ENCODE peak calls at places on chromosomes 12 and 14, in seven cellular contexts. B is colonic mucosa, T is PC-3, S is WERI-Rb-1, H is heart right ventricle, Z is ascending aorta, W is stomach. J is an unnamed sample. For H3K36me3, the result is how much of the 10 kb centered on the place peaks cover.

GRCh38 chr12:40946612-40947194 is 241.4 kb upstream of the PDZRN4 start:
- DNase-seq in B (no peak), T (peak), S (no peak), H (no peak), Z (no peak), W (no peak), J (no peak)

GRCh38 chr12:38588618-38589309 is 272.2 kb downstream of the ALG10B start:
- DNase-seq in B (no peak), T (no peak), S (no peak), H (no peak), Z (no peak), W (no peak), J (no peak)

GRCh38 chr12:119154435-119154818 is 24.3 kb upstream of the HSPB8 start:
- DNase-seq in B (no peak), T (peak), S (peak), H (no peak), Z (no peak), W (no peak), J (peak)

GRCh38 chr12:75644472-75645072 is 133.2 kb upstream of the KRR1 start:
- DNase-seq in B (no peak), T (no peak), S (no peak), H (no peak), Z (no peak), W (no peak), J (no peak)

GRCh38 chr14:76514599-76514998 is 138.7 kb downstream of the ESRRB start:
- DNase-seq in B (no peak), T (peak), S (peak), H (no peak), Z (no peak), W (no peak), J (no peak)

GRCh38 chr14:92780444-92780843 is 13.7 kb upstream of the GOLGA5 start:
- DNase-seq in B (no peak), T (peak), S (no peak), H (no peak), Z (no peak), W (no peak), J (no peak)

GRCh38 chr12:38053655-38054464 is 262.7 kb upstream of the ALG10B start:
- DNase-seq in B (peak), T (peak), S (peak), H (no peak), Z (no peak), W (peak), J (no peak)

GRCh38 chr12:79255326-79255725 is 390.8 kb downstream of the SYT1 start:
- DNase-seq in B (no peak), T (peak), S (no peak), H (no peak), Z (no peak), W (no peak), J (no peak)

GRCh38 chr12:12807970-12808702 is 5.0 kb upstream of the DDX47 start:
- DNase-seq in B (no peak), T (peak), S (no peak), H (peak), Z (peak), W (peak), J (peak)

GRCh38 chr12:114685869-114686268 is 1.9 kb upstream of the TBX3 start:
- DNase-seq in B (no peak), T (no peak), S (no peak), H (no peak), Z (no peak), W (no peak), J (no peak)

GRCh38 chr12:95766356-95767019 is 24.1 kb downstream of the NTN4 start:
- DNase-seq in B (no peak), T (no peak), S (no peak), H (no peak), Z (no peak), W (no peak), J (no peak)

GRCh38 chr14:34137001-34137400 is 186.1 kb upstream of the EGLN3 start:
- DNase-seq in B (no peak), T (no peak), S (no peak), H (no peak), Z (no peak), W (no peak), J (no peak)

GRCh38 chr12:40602562-40602961 is 89.7 kb upstream of the CNTN1 start:
- DNase-seq in B (no peak), T (no peak), S (no peak), H (no peak), Z (no peak), W (no peak), J (no peak)

GRCh38 chr12:24922109-24922508 is 26.8 kb downstream of the BCAT1 start:
- DNase-seq in B (no peak), T (no peak), S (no peak), H (no peak), Z (no peak), W (no peak), J (no peak)

GRCh38 chr12:51326762-51327439 is 2.9 kb upstream of the BIN2 start:
- DNase-seq in B (no peak), T (peak), S (no peak), H (no peak), Z (no peak), W (no peak), J (no peak)

GRCh38 chr14:94748667-94749347 is 21.1 kb downstream of the GSC start:
- DNase-seq in B (no peak), T (peak), S (peak), H (no peak), Z (no peak), W (peak), J (no peak)

GRCh38 chr12:113237748-113238147 is 16.5 kb downstream of the TPCN1 start:
- DNase-seq in B (peak), T (no peak), S (no peak), H (no peak), Z (peak), W (peak), J (no peak)
- H3K27ac ChIP-seq in B (peak), T (peak), S (no peak), H (peak), Z (peak), W (no peak), J (peak)

DNA sequence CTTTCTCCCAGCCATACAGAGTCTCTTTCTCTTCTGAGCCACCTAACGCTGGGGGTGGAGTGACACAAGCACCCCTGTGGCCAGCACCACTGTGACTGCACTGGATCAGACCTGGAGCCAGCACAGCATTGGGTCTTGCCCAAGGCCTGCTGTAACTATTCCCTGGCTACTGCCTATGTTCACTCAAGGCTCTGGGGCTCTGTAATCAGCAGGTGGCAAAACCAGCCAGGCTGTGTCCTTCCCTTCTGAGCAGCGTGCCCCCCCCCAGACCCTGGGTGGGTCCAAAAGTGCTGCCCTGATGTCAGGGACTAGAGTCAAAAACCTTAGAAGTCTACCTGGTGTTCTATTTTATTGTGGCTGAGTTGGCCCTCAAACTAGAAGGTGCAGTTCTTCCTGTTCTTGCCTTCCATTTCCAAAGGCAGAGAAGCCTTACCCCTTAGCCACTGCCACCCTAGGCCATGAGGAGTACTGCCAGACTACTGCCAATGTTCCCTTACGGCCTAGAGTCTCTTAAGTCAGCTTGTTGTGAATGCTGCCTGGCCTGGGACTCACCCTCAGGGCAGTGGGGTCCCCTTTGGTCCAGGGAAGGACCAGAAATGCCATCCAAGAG is 49.9 kb downstream of the PELI2 start:
- DNase-seq in B (no peak), T (no peak), S (no peak), H (no peak), Z (no peak), W (no peak), J (no peak)
- H3K36me3 ChIP-seq in B (under half), T (under half), S (under half), H (under half), Z (under half), W (under half), J (under half)

GRCh38 chr14:60215520-60216195 is 33.4 kb upstream of the PPM1A start:
- DNase-seq in B (no peak), T (no peak), S (no peak), H (no peak), Z (no peak), W (no peak), J (no peak)
- H3K27ac ChIP-seq in B (peak), T (no peak), S (no peak), H (peak), Z (no peak), W (no peak), J (peak)

GRCh38 chr14:77574446-77575125 is 41.9 kb downstream of the SPTLC2 start:
- DNase-seq in B (no peak), T (no peak), S (no peak), H (no peak), Z (no peak), W (no peak), J (no peak)

GRCh38 chr14:77565289-77566081 is 51.0 kb downstream of the SPTLC2 start:
- DNase-seq in B (no peak), T (no peak), S (no peak), H (no peak), Z (no peak), W (no peak), J (no peak)

GRCh38 chr14:77573964-77574363 is 42.5 kb downstream of the SPTLC2 start:
- DNase-seq in B (no peak), T (no peak), S (no peak), H (no peak), Z (no peak), W (no peak), J (no peak)

DNA sequence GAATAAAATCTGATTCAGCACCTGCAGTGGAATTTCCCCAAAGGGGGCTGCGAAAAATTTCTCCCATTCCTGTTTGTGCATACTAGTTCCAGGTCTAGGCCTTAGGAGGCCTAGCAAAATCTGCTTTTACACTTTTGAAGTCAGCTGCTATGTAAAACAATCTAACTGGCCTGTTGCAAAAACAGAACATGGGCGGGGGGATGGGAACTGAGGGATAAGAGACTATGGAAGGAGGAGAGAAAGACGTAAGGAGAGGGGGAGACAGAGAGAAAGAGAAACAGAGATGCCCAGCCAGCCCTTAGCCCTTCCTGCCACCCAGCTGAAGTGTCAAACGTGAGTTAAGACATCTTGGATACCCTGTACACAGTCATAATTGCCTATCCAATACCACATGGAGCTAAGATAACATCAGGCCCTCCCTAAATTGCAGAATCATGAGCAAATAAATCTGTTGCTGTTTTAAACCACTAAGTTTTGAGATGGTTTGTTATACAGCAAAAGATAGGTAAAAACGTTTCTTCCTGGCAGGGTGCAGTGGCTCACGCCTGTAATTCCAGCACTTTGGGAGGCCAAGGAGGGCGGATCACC is 45.6 kb downstream of the SPTLC2 start:
- DNase-seq in B (no peak), T (no peak), S (no peak), H (no peak), Z (no peak), W (no peak), J (no peak)
- H3K36me3 ChIP-seq in B (under half), T (under half), S (under half), H (under half), Z (under half), W (half or more), J (under half)

DNA sequence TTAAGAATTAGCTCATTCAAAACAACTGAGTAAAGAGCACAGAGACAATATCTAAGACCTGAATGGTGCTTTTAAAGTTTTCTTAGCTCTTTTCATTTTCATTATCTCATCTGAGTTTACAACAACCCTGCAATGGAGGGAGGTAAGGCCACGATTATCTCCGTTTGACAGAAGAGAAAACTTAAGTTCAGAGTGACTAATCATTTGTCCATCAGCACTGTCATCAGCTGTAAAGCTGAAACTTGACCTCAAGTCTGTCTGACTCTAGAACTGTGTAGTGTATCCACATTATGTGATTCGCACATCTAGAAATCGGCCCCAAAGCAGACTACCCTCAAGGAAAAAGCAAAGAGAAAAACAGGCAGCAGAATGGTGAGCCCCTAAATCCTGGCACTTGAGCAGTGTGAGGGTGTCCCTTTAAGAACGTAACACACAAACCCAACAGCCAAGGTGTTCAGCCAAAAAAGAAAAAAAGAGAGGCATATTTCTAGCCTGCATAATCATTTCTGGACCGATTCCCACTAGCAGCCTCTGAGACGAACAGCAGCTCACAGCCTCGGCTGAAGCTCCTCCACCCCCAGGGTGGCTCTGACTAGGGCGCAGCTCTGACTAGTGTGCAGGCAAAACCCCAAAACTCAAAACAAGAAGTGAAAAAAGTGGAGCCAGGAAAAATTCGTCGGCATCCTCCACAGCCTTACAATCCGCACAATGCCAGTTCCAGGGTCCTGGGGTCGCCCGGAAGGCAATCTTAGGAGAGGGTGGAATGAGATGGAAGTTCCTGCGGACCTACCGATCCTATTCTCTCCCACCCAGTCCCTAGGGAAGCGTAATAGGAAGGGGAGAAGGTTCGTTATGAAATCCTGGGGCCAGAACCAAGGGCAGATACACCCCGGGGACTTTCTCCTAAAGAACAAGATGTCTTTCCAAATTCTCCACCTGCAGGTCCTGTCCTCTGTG is 1.5 kb downstream of the STXBP6 start:
- DNase-seq in B (peak), T (peak), S (no peak), H (peak), Z (peak), W (peak), J (peak)
- H3K27ac ChIP-seq in B (peak), T (no peak), S (no peak), H (peak), Z (no peak), W (peak), J (peak)

DNA sequence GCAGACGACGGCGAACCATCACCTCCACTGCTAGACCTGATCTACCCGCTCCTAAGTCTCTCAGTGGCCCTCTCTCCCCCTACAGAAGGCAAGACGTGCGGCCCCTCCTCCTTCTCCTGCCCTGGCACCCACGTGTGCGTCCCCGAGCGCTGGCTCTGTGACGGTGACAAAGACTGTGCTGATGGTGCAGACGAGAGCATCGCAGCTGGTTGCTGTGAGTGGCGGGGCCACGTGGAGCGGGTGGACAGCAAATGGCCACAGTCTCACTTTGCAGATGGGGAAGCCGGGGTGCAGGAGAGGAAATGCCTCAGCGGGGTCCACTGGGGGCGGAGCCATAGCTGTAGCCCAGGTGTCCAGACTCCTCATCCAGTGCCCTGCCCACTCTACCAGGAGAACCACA is 21.4 kb upstream of the NXPH4 start:
- DNase-seq in B (no peak), T (no peak), S (no peak), H (no peak), Z (no peak), W (no peak), J (no peak)
- H3K36me3 ChIP-seq in B (under half), T (under half), S (under half), H (half or more), Z (half or more), W (half or more), J (half or more)

DNA sequence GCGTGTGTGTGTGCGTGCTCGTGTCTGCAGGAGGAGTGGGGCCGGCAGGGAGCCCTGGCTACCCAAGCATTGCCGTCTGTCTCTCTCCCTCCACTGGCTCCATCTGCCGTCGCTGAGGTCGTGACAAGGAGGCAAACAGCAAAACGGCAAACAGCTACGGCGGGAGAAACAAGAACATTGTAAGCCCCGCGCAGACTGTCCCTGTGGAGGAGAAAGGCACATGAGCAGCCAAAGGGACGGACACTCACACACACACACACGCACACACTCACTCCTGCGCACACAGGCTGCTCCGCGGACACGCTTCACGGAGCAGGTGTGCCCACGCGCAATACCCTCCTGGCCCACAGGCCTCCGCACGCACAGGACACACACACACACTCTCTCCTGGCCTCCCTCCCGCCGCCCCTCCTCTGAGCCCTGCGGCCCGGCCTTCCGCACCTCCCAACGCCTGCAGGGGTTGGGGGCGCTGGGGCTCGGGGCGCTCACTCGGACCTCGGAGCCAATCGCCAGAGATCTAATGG is 905 bp downstream of the CISTR start:
- DNase-seq in B (no peak), T (no peak), S (peak), H (peak), Z (peak), W (no peak), J (peak)
- H3K27ac ChIP-seq in B (no peak), T (no peak), S (peak), H (peak), Z (no peak), W (no peak), J (no peak)